ENCODE peak calls at places on chromosomes 6 and 20, in five cellular contexts. A, E, G, T and O are unnamed samples.

GRCh38 chr6:111804627-111805235 is 68.5 kb downstream of the FYN start:
- DNase-seq in A (no peak), E (no peak), G (peak), T (no peak), O (peak)

GRCh38 chr20:8386991-8387390 is 254.9 kb downstream of the PLCB1 start:
- DNase-seq in A (no peak), E (no peak), G (no peak), T (no peak), O (no peak)

GRCh38 chr20:32535953-32536823 is 48.9 kb downstream of the NOL4L start:
- DNase-seq in A (peak), E (peak), G (no peak), T (peak), O (peak)

GRCh38 chr20:49915380-49916145 is at the start of gene SPATA2:
- DNase-seq in A (peak), E (peak), G (peak), T (peak), O (peak)

GRCh38 chr20:1895674-1896496 is 678 bp downstream of the SIRPA start:
- DNase-seq in A (no peak), E (peak), G (no peak), T (no peak), O (no peak)

GRCh38 chr20:20407891-20408805 is 40.2 kb downstream of the INSM1 start:
- DNase-seq in A (peak), E (no peak), G (peak), T (no peak), O (no peak)

GRCh38 chr6:139765825-139766285 is 391.4 kb upstream of the CITED2 start:
- DNase-seq in A (peak), E (no peak), G (peak), T (no peak), O (no peak)

GRCh38 chr6:45713981-45714685 is 301.5 kb downstream of the CLIC5 start:
- DNase-seq in A (no peak), E (no peak), G (no peak), T (no peak), O (no peak)

GRCh38 chr6:134253681-134254080 is 64.2 kb downstream of the SGK1 start:
- DNase-seq in A (no peak), E (no peak), G (peak), T (peak), O (no peak)

GRCh38 chr20:60921021-60921622 is 330.9 kb upstream of the CDH4 start:
- DNase-seq in A (no peak), E (no peak), G (no peak), T (peak), O (no peak)

GRCh38 chr20:9969626-9970025 is 65.2 kb upstream of the ANKEF1 start:
- DNase-seq in A (no peak), E (no peak), G (no peak), T (no peak), O (no peak)

GRCh38 chr20:9963029-9963428 is 71.8 kb upstream of the ANKEF1 start:
- DNase-seq in A (no peak), E (no peak), G (no peak), T (no peak), O (no peak)

GRCh38 chr20:9971746-9972145 is 63.0 kb upstream of the ANKEF1 start:
- DNase-seq in A (no peak), E (no peak), G (no peak), T (no peak), O (no peak)

DNA sequence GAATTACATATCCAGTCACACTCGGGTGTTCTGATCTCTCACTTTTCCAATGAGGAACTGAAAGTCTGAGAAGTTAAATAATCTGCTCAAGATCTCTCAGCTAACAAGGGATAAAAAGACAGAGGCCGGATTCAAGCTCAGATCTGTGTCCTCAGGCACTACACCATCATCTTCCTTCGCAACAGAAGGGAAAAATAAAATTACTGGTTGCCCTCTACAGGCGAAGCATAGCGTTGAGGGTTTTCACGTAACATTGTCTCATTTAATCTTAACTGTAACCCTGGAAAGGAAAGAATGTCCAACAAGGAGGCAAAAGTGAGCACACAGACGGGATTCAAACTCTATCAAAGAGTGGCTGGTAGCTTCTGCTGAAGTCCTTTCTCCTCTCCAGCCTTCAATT is 67.8 kb upstream of the ANKEF1 start:
- DNase-seq in A (no peak), E (no peak), G (no peak), T (no peak), O (no peak)
- TF ChIP-seq CTCF in A (peak), E (no peak), G (peak), T (no peak), O (no peak)

DNA sequence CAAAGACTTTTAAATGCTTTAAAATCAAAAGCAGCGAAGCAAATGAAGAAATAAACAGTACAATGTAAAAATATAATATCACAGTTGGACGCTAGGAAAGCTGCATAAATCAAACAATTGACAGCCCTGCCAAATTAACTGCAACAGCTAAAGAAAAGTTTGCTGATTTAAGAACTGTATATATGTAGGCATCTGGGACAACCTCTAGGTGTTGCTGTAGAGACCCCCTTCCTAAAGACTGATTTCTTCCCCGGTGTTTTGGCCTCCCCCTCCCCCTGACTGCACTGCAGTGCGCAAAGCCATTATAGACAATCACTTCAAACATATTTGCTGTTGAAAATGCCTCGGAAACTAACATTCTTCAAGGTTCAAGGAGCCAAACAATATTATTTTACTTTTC is 1.1 kb downstream of the ELOVL4 start:
- DNase-seq in A (no peak), E (no peak), G (peak), T (peak), O (peak)
- TF ChIP-seq CTCF in A (peak), E (no peak), G (peak), T (peak), O (peak)

GRCh38 chr20:14488756-14489479 is 151.5 kb upstream of the FLRT3 start:
- DNase-seq in A (no peak), E (no peak), G (no peak), T (no peak), O (no peak)
- TF ChIP-seq CTCF in A (no peak), E (no peak), G (no peak), T (no peak), O (no peak)

GRCh38 chr6:126307859-126308258 is 32.1 kb upstream of the CENPW start:
- DNase-seq in A (no peak), E (peak), G (peak), T (no peak), O (no peak)

GRCh38 chr6:126308367-126308766 is 31.5 kb upstream of the CENPW start:
- DNase-seq in A (no peak), E (no peak), G (no peak), T (no peak), O (no peak)

DNA sequence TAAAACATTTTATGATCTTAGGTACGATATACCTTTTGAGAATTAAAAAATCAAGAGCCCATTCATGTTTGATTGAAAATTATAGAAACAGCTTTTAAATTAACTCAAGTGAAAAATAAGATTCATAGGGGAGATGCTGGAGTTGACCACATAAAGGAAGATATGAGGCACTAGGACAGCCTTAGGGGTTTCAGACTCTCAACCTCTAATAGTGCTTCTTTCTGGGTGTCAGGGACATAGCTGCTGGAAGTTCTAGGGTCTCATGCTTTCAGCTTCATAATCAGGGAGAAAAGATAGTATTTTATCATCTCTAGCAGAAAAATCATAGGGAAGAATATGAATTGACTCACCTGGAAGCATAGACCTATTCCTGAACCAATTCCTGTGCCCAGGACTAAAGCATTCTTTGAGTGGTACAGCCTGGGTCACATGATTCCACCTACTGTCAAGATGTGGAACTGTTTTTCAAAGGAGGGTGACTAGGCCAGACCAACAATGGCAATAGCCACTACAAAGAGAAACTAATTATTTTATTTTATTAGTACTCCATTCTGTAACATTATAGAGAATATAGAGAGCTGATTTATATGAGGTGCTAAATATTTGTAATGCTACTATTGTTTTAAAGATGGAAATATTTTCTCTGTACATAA is 27.8 kb upstream of the CENPW start:
- DNase-seq in A (peak), E (no peak), G (peak), T (no peak), O (peak)
- TF ChIP-seq CTCF in A (peak), E (no peak), G (peak), T (peak), O (peak)

DNA sequence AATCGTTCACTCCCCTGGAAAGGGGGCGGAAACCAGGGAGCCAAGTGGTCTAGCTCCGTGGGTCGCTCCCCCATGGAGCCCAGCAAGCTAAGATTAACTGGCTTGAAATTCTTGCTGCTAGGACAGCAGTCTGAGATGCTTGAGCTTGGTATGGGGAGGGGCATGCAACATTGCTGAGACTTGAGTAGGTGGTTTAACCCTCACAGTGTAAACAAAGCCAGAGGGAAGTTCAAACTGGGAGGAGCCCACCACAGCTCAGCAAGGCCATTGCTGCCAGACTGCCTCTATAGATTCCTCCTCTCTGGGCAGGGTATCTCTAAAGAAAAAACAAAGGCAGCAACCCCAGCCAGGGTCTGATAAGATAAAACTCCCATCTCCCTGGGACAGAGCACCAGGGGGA is 43.2 kb downstream of the COL21A1 start:
- DNase-seq in A (no peak), E (no peak), G (no peak), T (no peak), O (no peak)
- TF ChIP-seq CTCF in A (no peak), E (no peak), G (no peak), T (no peak), O (no peak)

GRCh38 chr20:24835195-24835594 is 113.9 kb upstream of the CST7 start:
- DNase-seq in A (no peak), E (no peak), G (no peak), T (no peak), O (no peak)

GRCh38 chr20:24836041-24836533 is 113.0 kb upstream of the CST7 start:
- DNase-seq in A (no peak), E (no peak), G (no peak), T (no peak), O (no peak)

GRCh38 chr20:24832518-24832917 is 116.6 kb upstream of the CST7 start:
- DNase-seq in A (no peak), E (no peak), G (no peak), T (no peak), O (no peak)

GRCh38 chr20:24833592-24833991 is 115.5 kb upstream of the CST7 start:
- DNase-seq in A (no peak), E (no peak), G (no peak), T (no peak), O (no peak)

GRCh38 chr20:24834310-24834709 is 114.8 kb upstream of the CST7 start:
- DNase-seq in A (no peak), E (no peak), G (no peak), T (no peak), O (no peak)
- TF ChIP-seq CTCF in A (no peak), E (no peak), G (no peak), T (no peak), O (no peak)